ENCODE peak calls at places on chromosomes 1 and 21, in six cellular contexts. One of them, this sample, is unnamed.

GRCh38 chr1:196418772-196419171 is 189.5 kb downstream of the KCNT2 start:
- DNase-seq in activated CD4-positive, CD25-positive, alpha-beta regulatory T cell: no peak
- DNase-seq in heart right ventricle: no peak
- DNase-seq in HS-5: no peak
- DNase-seq in activated T-helper 9 cell treated with anti-CD3 and anti-CD28 coated beads, Interleukin-2, amount 50 U/mL, for 16 hours: no peak
- DNase-seq in NCI-H1417 treated with DMSO at 0.1 percent for 48 hours: no peak
- DNase-seq in this sample: no peak

GRCh38 chr1:36771678-36772284 is 262.5 kb downstream of the GRIK3 start:
- DNase-seq in activated CD4-positive, CD25-positive, alpha-beta regulatory T cell: no peak
- DNase-seq in NCI-H1417 treated with DMSO at 0.1 percent for 48 hours: peak; percentile 79
- DNase-seq in HS-5: no peak
- DNase-seq in activated T-helper 9 cell treated with anti-CD3 and anti-CD28 coated beads, Interleukin-2, amount 50 U/mL, for 16 hours: no peak
- DNase-seq in heart right ventricle: no peak
- DNase-seq in this sample: no peak

GRCh38 chr1:221697924-221698425 is 43.9 kb downstream of the DUSP10 start:
- DNase-seq in activated T-helper 9 cell treated with anti-CD3 and anti-CD28 coated beads, Interleukin-2, amount 50 U/mL, for 16 hours: no peak
- DNase-seq in NCI-H1417 treated with DMSO at 0.1 percent for 48 hours: no peak
- DNase-seq in heart right ventricle: no peak
- DNase-seq in HS-5: no peak
- DNase-seq in activated CD4-positive, CD25-positive, alpha-beta regulatory T cell: no peak
- DNase-seq in this sample: no peak

GRCh38 chr1:20233866-20234265 is 47.5 kb upstream of the PLA2G2C start:
- DNase-seq in heart right ventricle: no peak
- DNase-seq in NCI-H1417 treated with DMSO at 0.1 percent for 48 hours: no peak
- DNase-seq in HS-5: no peak
- DNase-seq in activated T-helper 9 cell treated with anti-CD3 and anti-CD28 coated beads, Interleukin-2, amount 50 U/mL, for 16 hours: no peak
- DNase-seq in activated CD4-positive, CD25-positive, alpha-beta regulatory T cell: no peak
- DNase-seq in this sample: no peak

GRCh38 chr1:10823000-10823401 is 26.6 kb upstream of the CASZ1 start:
- DNase-seq in activated CD4-positive, CD25-positive, alpha-beta regulatory T cell: no peak
- DNase-seq in activated T-helper 9 cell treated with anti-CD3 and anti-CD28 coated beads, Interleukin-2, amount 50 U/mL, for 16 hours: no peak
- DNase-seq in heart right ventricle: peak; percentile 55
- DNase-seq in NCI-H1417 treated with DMSO at 0.1 percent for 48 hours: no peak
- DNase-seq in HS-5: no peak
- DNase-seq in this sample: no peak

GRCh38 chr1:237583270-237583669 is 307.5 kb downstream of the ZP4 start:
- DNase-seq in HS-5: no peak
- DNase-seq in NCI-H1417 treated with DMSO at 0.1 percent for 48 hours: no peak
- DNase-seq in activated T-helper 9 cell treated with anti-CD3 and anti-CD28 coated beads, Interleukin-2, amount 50 U/mL, for 16 hours: no peak
- DNase-seq in activated CD4-positive, CD25-positive, alpha-beta regulatory T cell: no peak
- DNase-seq in heart right ventricle: no peak
- DNase-seq in this sample: no peak

GRCh38 chr1:12172959-12173358 is 6.2 kb downstream of the TNFRSF1B start:
- DNase-seq in activated T-helper 9 cell treated with anti-CD3 and anti-CD28 coated beads, Interleukin-2, amount 50 U/mL, for 16 hours: no peak
- DNase-seq in activated CD4-positive, CD25-positive, alpha-beta regulatory T cell: no peak
- DNase-seq in NCI-H1417 treated with DMSO at 0.1 percent for 48 hours: no peak
- DNase-seq in HS-5: no peak
- DNase-seq in heart right ventricle: no peak
- DNase-seq in this sample: no peak

GRCh38 chr21:39456665-39457064 is 4.9 kb downstream of the SH3BGR start:
- DNase-seq in activated CD4-positive, CD25-positive, alpha-beta regulatory T cell: no peak
- DNase-seq in NCI-H1417 treated with DMSO at 0.1 percent for 48 hours: no peak
- DNase-seq in activated T-helper 9 cell treated with anti-CD3 and anti-CD28 coated beads, Interleukin-2, amount 50 U/mL, for 16 hours: no peak
- DNase-seq in HS-5: no peak
- DNase-seq in heart right ventricle: no peak
- DNase-seq in this sample: no peak

GRCh38 chr1:20361805-20362381 is 71.2 kb downstream of the VWA5B1 start:
- DNase-seq in activated CD4-positive, CD25-positive, alpha-beta regulatory T cell: no peak
- DNase-seq in activated T-helper 9 cell treated with anti-CD3 and anti-CD28 coated beads, Interleukin-2, amount 50 U/mL, for 16 hours: no peak
- DNase-seq in HS-5: peak; percentile 13
- DNase-seq in heart right ventricle: peak; percentile 74
- DNase-seq in NCI-H1417 treated with DMSO at 0.1 percent for 48 hours: no peak
- DNase-seq in this sample: no peak

GRCh38 chr1:5725406-5725805 is 266.8 kb downstream of the NPHP4 start:
- DNase-seq in heart right ventricle: no peak
- DNase-seq in NCI-H1417 treated with DMSO at 0.1 percent for 48 hours: no peak
- DNase-seq in HS-5: no peak
- DNase-seq in activated CD4-positive, CD25-positive, alpha-beta regulatory T cell: no peak
- DNase-seq in activated T-helper 9 cell treated with anti-CD3 and anti-CD28 coated beads, Interleukin-2, amount 50 U/mL, for 16 hours: no peak
- DNase-seq in this sample: no peak

GRCh38 chr1:175341631-175342429 is 149.3 kb upstream of the KIAA0040 start:
- DNase-seq in NCI-H1417 treated with DMSO at 0.1 percent for 48 hours: no peak
- DNase-seq in HS-5: no peak
- DNase-seq in activated CD4-positive, CD25-positive, alpha-beta regulatory T cell: no peak
- DNase-seq in heart right ventricle: no peak
- DNase-seq in activated T-helper 9 cell treated with anti-CD3 and anti-CD28 coated beads, Interleukin-2, amount 50 U/mL, for 16 hours: no peak
- DNase-seq in this sample: no peak

GRCh38 chr1:98482611-98483010 is 178.9 kb upstream of the SNX7 start:
- DNase-seq in HS-5: no peak
- DNase-seq in activated T-helper 9 cell treated with anti-CD3 and anti-CD28 coated beads, Interleukin-2, amount 50 U/mL, for 16 hours: no peak
- DNase-seq in activated CD4-positive, CD25-positive, alpha-beta regulatory T cell: no peak
- DNase-seq in NCI-H1417 treated with DMSO at 0.1 percent for 48 hours: no peak
- DNase-seq in heart right ventricle: no peak
- DNase-seq in this sample: no peak

GRCh38 chr1:59553381-59553780 is 256.5 kb downstream of the FGGY start:
- DNase-seq in activated T-helper 9 cell treated with anti-CD3 and anti-CD28 coated beads, Interleukin-2, amount 50 U/mL, for 16 hours: no peak
- DNase-seq in activated CD4-positive, CD25-positive, alpha-beta regulatory T cell: no peak
- DNase-seq in heart right ventricle: no peak
- DNase-seq in NCI-H1417 treated with DMSO at 0.1 percent for 48 hours: no peak
- DNase-seq in HS-5: no peak
- DNase-seq in this sample: no peak

GRCh38 chr1:54542962-54543539 is 5.0 kb upstream of the ACOT11 start:
- DNase-seq in NCI-H1417 treated with DMSO at 0.1 percent for 48 hours: no peak
- DNase-seq in HS-5: no peak
- DNase-seq in activated CD4-positive, CD25-positive, alpha-beta regulatory T cell: no peak
- DNase-seq in activated T-helper 9 cell treated with anti-CD3 and anti-CD28 coated beads, Interleukin-2, amount 50 U/mL, for 16 hours: no peak
- DNase-seq in heart right ventricle: no peak
- DNase-seq in this sample: no peak

GRCh38 chr1:201456499-201457309 is 12.3 kb downstream of the PHLDA3 start:
- DNase-seq in activated CD4-positive, CD25-positive, alpha-beta regulatory T cell: no peak
- DNase-seq in NCI-H1417 treated with DMSO at 0.1 percent for 48 hours: no peak
- DNase-seq in HS-5: peak; percentile 86
- DNase-seq in heart right ventricle: peak; percentile 43
- DNase-seq in activated T-helper 9 cell treated with anti-CD3 and anti-CD28 coated beads, Interleukin-2, amount 50 U/mL, for 16 hours: no peak
- DNase-seq in this sample: peak; percentile 95

GRCh38 chr21:39688010-39688409 is 57.0 kb upstream of the IGSF5 start:
- DNase-seq in HS-5: no peak
- DNase-seq in activated T-helper 9 cell treated with anti-CD3 and anti-CD28 coated beads, Interleukin-2, amount 50 U/mL, for 16 hours: no peak
- DNase-seq in activated CD4-positive, CD25-positive, alpha-beta regulatory T cell: no peak
- DNase-seq in heart right ventricle: no peak
- DNase-seq in NCI-H1417 treated with DMSO at 0.1 percent for 48 hours: no peak
- DNase-seq in this sample: no peak

GRCh38 chr1:51956528-51957509 is 33.7 kb downstream of the RAB3B start:
- DNase-seq in NCI-H1417 treated with DMSO at 0.1 percent for 48 hours: peak; percentile 3
- DNase-seq in activated CD4-positive, CD25-positive, alpha-beta regulatory T cell: no peak
- DNase-seq in heart right ventricle: no peak
- DNase-seq in HS-5: peak; percentile 44
- DNase-seq in activated T-helper 9 cell treated with anti-CD3 and anti-CD28 coated beads, Interleukin-2, amount 50 U/mL, for 16 hours: no peak
- DNase-seq in this sample: no peak

GRCh38 chr1:232594018-232594502 is 35.9 kb downstream of the SIPA1L2 start:
- DNase-seq in activated T-helper 9 cell treated with anti-CD3 and anti-CD28 coated beads, Interleukin-2, amount 50 U/mL, for 16 hours: no peak
- DNase-seq in activated CD4-positive, CD25-positive, alpha-beta regulatory T cell: no peak
- DNase-seq in HS-5: no peak
- DNase-seq in heart right ventricle: no peak
- DNase-seq in NCI-H1417 treated with DMSO at 0.1 percent for 48 hours: no peak
- DNase-seq in this sample: no peak

GRCh38 chr1:42439940-42440339 is 15.9 kb downstream of the ZMYND12 start:
- DNase-seq in activated CD4-positive, CD25-positive, alpha-beta regulatory T cell: no peak
- DNase-seq in activated T-helper 9 cell treated with anti-CD3 and anti-CD28 coated beads, Interleukin-2, amount 50 U/mL, for 16 hours: no peak
- DNase-seq in heart right ventricle: no peak
- DNase-seq in NCI-H1417 treated with DMSO at 0.1 percent for 48 hours: no peak
- DNase-seq in HS-5: peak; percentile 65
- DNase-seq in this sample: no peak

GRCh38 chr1:110300412-110300811 is 38.8 kb upstream of the RBM15 start:
- DNase-seq in activated T-helper 9 cell treated with anti-CD3 and anti-CD28 coated beads, Interleukin-2, amount 50 U/mL, for 16 hours: no peak
- DNase-seq in NCI-H1417 treated with DMSO at 0.1 percent for 48 hours: no peak
- DNase-seq in heart right ventricle: no peak
- DNase-seq in HS-5: no peak
- DNase-seq in activated CD4-positive, CD25-positive, alpha-beta regulatory T cell: no peak
- DNase-seq in this sample: no peak

GRCh38 chr1:64167176-64167575 is 36.2 kb upstream of the UBE2U start:
- DNase-seq in activated T-helper 9 cell treated with anti-CD3 and anti-CD28 coated beads, Interleukin-2, amount 50 U/mL, for 16 hours: no peak
- DNase-seq in activated CD4-positive, CD25-positive, alpha-beta regulatory T cell: no peak
- DNase-seq in HS-5: no peak
- DNase-seq in NCI-H1417 treated with DMSO at 0.1 percent for 48 hours: no peak
- DNase-seq in heart right ventricle: no peak
- DNase-seq in this sample: no peak

GRCh38 chr1:98325646-98326441 is 335.7 kb upstream of the SNX7 start:
- DNase-seq in NCI-H1417 treated with DMSO at 0.1 percent for 48 hours: no peak
- DNase-seq in activated CD4-positive, CD25-positive, alpha-beta regulatory T cell: no peak
- DNase-seq in HS-5: peak; percentile 80
- DNase-seq in heart right ventricle: peak; percentile 47
- DNase-seq in activated T-helper 9 cell treated with anti-CD3 and anti-CD28 coated beads, Interleukin-2, amount 50 U/mL, for 16 hours: no peak
- DNase-seq in this sample: peak; percentile 94

GRCh38 chr1:215476541-215476940 is 90.6 kb upstream of the KCTD3 start:
- DNase-seq in HS-5: no peak
- DNase-seq in activated CD4-positive, CD25-positive, alpha-beta regulatory T cell: no peak
- DNase-seq in activated T-helper 9 cell treated with anti-CD3 and anti-CD28 coated beads, Interleukin-2, amount 50 U/mL, for 16 hours: no peak
- DNase-seq in heart right ventricle: no peak
- DNase-seq in NCI-H1417 treated with DMSO at 0.1 percent for 48 hours: no peak
- DNase-seq in this sample: no peak

GRCh38 chr1:15719721-15720120 is 16.3 kb upstream of the SLC25A34 start:
- DNase-seq in heart right ventricle: no peak
- DNase-seq in activated CD4-positive, CD25-positive, alpha-beta regulatory T cell: no peak
- DNase-seq in NCI-H1417 treated with DMSO at 0.1 percent for 48 hours: no peak
- DNase-seq in activated T-helper 9 cell treated with anti-CD3 and anti-CD28 coated beads, Interleukin-2, amount 50 U/mL, for 16 hours: no peak
- DNase-seq in HS-5: no peak
- DNase-seq in this sample: no peak

GRCh38 chr1:100736324-100736723 is 16.8 kb downstream of the VCAM1 start:
- DNase-seq in HS-5: no peak
- DNase-seq in heart right ventricle: no peak
- DNase-seq in activated T-helper 9 cell treated with anti-CD3 and anti-CD28 coated beads, Interleukin-2, amount 50 U/mL, for 16 hours: no peak
- DNase-seq in NCI-H1417 treated with DMSO at 0.1 percent for 48 hours: no peak
- DNase-seq in activated CD4-positive, CD25-positive, alpha-beta regulatory T cell: no peak
- DNase-seq in this sample: no peak

GRCh38 chr1:8297245-8297644 is 20.7 kb upstream of the SLC45A1 start:
- DNase-seq in NCI-H1417 treated with DMSO at 0.1 percent for 48 hours: no peak
- DNase-seq in HS-5: no peak
- DNase-seq in activated CD4-positive, CD25-positive, alpha-beta regulatory T cell: no peak
- DNase-seq in heart right ventricle: no peak
- DNase-seq in activated T-helper 9 cell treated with anti-CD3 and anti-CD28 coated beads, Interleukin-2, amount 50 U/mL, for 16 hours: no peak
- DNase-seq in this sample: no peak

GRCh38 chr1:236495359-236496120 is 28.2 kb upstream of the LGALS8 start:
- DNase-seq in activated T-helper 9 cell treated with anti-CD3 and anti-CD28 coated beads, Interleukin-2, amount 50 U/mL, for 16 hours: no peak
- DNase-seq in NCI-H1417 treated with DMSO at 0.1 percent for 48 hours: peak; percentile 32
- DNase-seq in activated CD4-positive, CD25-positive, alpha-beta regulatory T cell: no peak
- DNase-seq in heart right ventricle: no peak
- DNase-seq in HS-5: no peak
- DNase-seq in this sample: no peak

GRCh38 chr1:99098589-99098988 is 93.9 kb upstream of the PLPPR5 start:
- DNase-seq in activated T-helper 9 cell treated with anti-CD3 and anti-CD28 coated beads, Interleukin-2, amount 50 U/mL, for 16 hours: no peak
- DNase-seq in heart right ventricle: no peak
- DNase-seq in NCI-H1417 treated with DMSO at 0.1 percent for 48 hours: no peak
- DNase-seq in HS-5: no peak
- DNase-seq in activated CD4-positive, CD25-positive, alpha-beta regulatory T cell: no peak
- DNase-seq in this sample: no peak

This sample was measured in right atrium auricular region.